ENCODE peak calls at places on chromosomes 11 and 22, in seven cellular contexts. One of them, this sample, is unnamed.

GRCh38 chr11:63574856-63575602 is 11.8 kb upstream of the PLAAT2 start:
- DNase-seq in thyroid gland: no peak
- DNase-seq in uterus: peak
- DNase-seq in IMR-90: peak
- DNase-seq in adrenal gland: peak
- DNase-seq in heart left ventricle: peak
- DNase-seq in spleen: no peak
- DNase-seq in this sample: no peak

GRCh38 chr11:69510471-69511357 is 29.3 kb downstream of the LINC01488 start:
- DNase-seq in thyroid gland: no peak
- DNase-seq in uterus: peak
- DNase-seq in IMR-90: peak
- DNase-seq in adrenal gland: no peak
- DNase-seq in heart left ventricle: no peak
- DNase-seq in spleen: peak
- DNase-seq in this sample: no peak

GRCh38 chr11:60747359-60747873 is 9.3 kb upstream of the MS4A15 start:
- DNase-seq in thyroid gland: no peak
- DNase-seq in uterus: no peak
- DNase-seq in IMR-90: no peak
- DNase-seq in adrenal gland: no peak
- DNase-seq in heart left ventricle: no peak
- DNase-seq in spleen: no peak
- DNase-seq in this sample: no peak

GRCh38 chr11:5339771-5340322 is 3.5 kb downstream of the OR51B5 start:
- DNase-seq in thyroid gland: no peak
- DNase-seq in uterus: no peak
- DNase-seq in IMR-90: no peak
- DNase-seq in adrenal gland: no peak
- DNase-seq in heart left ventricle: no peak
- DNase-seq in spleen: no peak
- DNase-seq in this sample: no peak

GRCh38 chr22:44337658-44338004 is 24.9 kb upstream of the SHISAL1 start:
- DNase-seq in thyroid gland: no peak
- DNase-seq in uterus: peak
- DNase-seq in IMR-90: peak
- DNase-seq in adrenal gland: peak
- DNase-seq in heart left ventricle: peak
- DNase-seq in spleen: no peak
- DNase-seq in this sample: no peak

GRCh38 chr11:75667831-75668507 is 869 bp downstream of the MAP6 start:
- DNase-seq in thyroid gland: peak
- DNase-seq in uterus: peak
- DNase-seq in IMR-90: peak
- DNase-seq in adrenal gland: peak
- DNase-seq in heart left ventricle: peak
- DNase-seq in spleen: no peak
- DNase-seq in this sample: peak

GRCh38 chr11:1196516-1197391 is 26.1 kb upstream of the MUC5B start:
- DNase-seq in thyroid gland: no peak
- DNase-seq in uterus: peak
- DNase-seq in IMR-90: no peak
- DNase-seq in adrenal gland: no peak
- DNase-seq in heart left ventricle: no peak
- DNase-seq in spleen: peak
- DNase-seq in this sample: peak

GRCh38 chr11:555500-556174 is 4.9 kb downstream of the LMNTD2 start:
- DNase-seq in thyroid gland: no peak
- DNase-seq in uterus: no peak
- DNase-seq in IMR-90: no peak
- DNase-seq in adrenal gland: no peak
- DNase-seq in heart left ventricle: peak
- DNase-seq in spleen: no peak
- DNase-seq in this sample: no peak

GRCh38 chr11:115194798-115195101 is 309.5 kb downstream of the CADM1 start:
- DNase-seq in thyroid gland: no peak
- DNase-seq in uterus: no peak
- DNase-seq in IMR-90: peak
- DNase-seq in adrenal gland: no peak
- DNase-seq in heart left ventricle: no peak
- DNase-seq in spleen: no peak
- DNase-seq in this sample: no peak

GRCh38 chr11:34234086-34234740 is 123.6 kb downstream of the ABTB2 start:
- DNase-seq in thyroid gland: peak
- DNase-seq in uterus: peak
- DNase-seq in IMR-90: peak
- DNase-seq in adrenal gland: no peak
- DNase-seq in heart left ventricle: no peak
- DNase-seq in spleen: no peak
- DNase-seq in this sample: peak

GRCh38 chr11:32297629-32298028 is 137.7 kb downstream of the WT1 start:
- DNase-seq in thyroid gland: peak
- DNase-seq in uterus: no peak
- DNase-seq in IMR-90: peak
- DNase-seq in adrenal gland: no peak
- DNase-seq in heart left ventricle: no peak
- DNase-seq in spleen: no peak
- DNase-seq in this sample: no peak

GRCh38 chr11:830295-831131 is 2.2 kb upstream of the CD151 start:
- DNase-seq in thyroid gland: peak
- DNase-seq in uterus: peak
- DNase-seq in IMR-90: no peak
- DNase-seq in adrenal gland: peak
- DNase-seq in heart left ventricle: peak
- DNase-seq in spleen: peak
- DNase-seq in this sample: no peak

GRCh38 chr11:12528487-12528886 is 145.7 kb upstream of the TEAD1 start:
- DNase-seq in thyroid gland: no peak
- DNase-seq in uterus: no peak
- DNase-seq in IMR-90: no peak
- DNase-seq in adrenal gland: no peak
- DNase-seq in heart left ventricle: no peak
- DNase-seq in spleen: no peak
- DNase-seq in this sample: no peak

GRCh38 chr22:45328822-45329535 is 19.2 kb downstream of the FAM118A start:
- DNase-seq in thyroid gland: no peak
- DNase-seq in uterus: no peak
- DNase-seq in IMR-90: no peak
- DNase-seq in adrenal gland: peak
- DNase-seq in heart left ventricle: no peak
- DNase-seq in spleen: no peak
- DNase-seq in this sample: no peak

GRCh38 chr11:38594881-38595280 is 1996.8 kb upstream of the RAG2 start:
- DNase-seq in thyroid gland: no peak
- DNase-seq in uterus: no peak
- DNase-seq in IMR-90: no peak
- DNase-seq in adrenal gland: no peak
- DNase-seq in heart left ventricle: no peak
- DNase-seq in spleen: no peak
- DNase-seq in this sample: no peak

GRCh38 chr11:9906043-9906791 is 242.3 kb downstream of the SWAP70 start:
- DNase-seq in thyroid gland: no peak
- DNase-seq in uterus: no peak
- DNase-seq in IMR-90: peak
- DNase-seq in adrenal gland: no peak
- DNase-seq in heart left ventricle: no peak
- DNase-seq in spleen: no peak
- DNase-seq in this sample: no peak

GRCh38 chr11:12914401-12914912 is 94.7 kb upstream of the RASSF10 start:
- DNase-seq in thyroid gland: peak
- DNase-seq in uterus: no peak
- DNase-seq in IMR-90: peak
- DNase-seq in adrenal gland: peak
- DNase-seq in heart left ventricle: peak
- DNase-seq in spleen: no peak
- DNase-seq in this sample: peak

GRCh38 chr11:82924522-82925224 is 23.1 kb downstream of the DDIAS start:
- DNase-seq in thyroid gland: no peak
- DNase-seq in uterus: no peak
- DNase-seq in IMR-90: no peak
- DNase-seq in adrenal gland: no peak
- DNase-seq in heart left ventricle: no peak
- DNase-seq in spleen: peak
- DNase-seq in this sample: no peak

GRCh38 chr11:33324211-33324985 is 67.2 kb downstream of the HIPK3 start:
- DNase-seq in thyroid gland: no peak
- DNase-seq in uterus: no peak
- DNase-seq in IMR-90: no peak
- DNase-seq in adrenal gland: no peak
- DNase-seq in heart left ventricle: no peak
- DNase-seq in spleen: no peak
- DNase-seq in this sample: no peak

DNA sequence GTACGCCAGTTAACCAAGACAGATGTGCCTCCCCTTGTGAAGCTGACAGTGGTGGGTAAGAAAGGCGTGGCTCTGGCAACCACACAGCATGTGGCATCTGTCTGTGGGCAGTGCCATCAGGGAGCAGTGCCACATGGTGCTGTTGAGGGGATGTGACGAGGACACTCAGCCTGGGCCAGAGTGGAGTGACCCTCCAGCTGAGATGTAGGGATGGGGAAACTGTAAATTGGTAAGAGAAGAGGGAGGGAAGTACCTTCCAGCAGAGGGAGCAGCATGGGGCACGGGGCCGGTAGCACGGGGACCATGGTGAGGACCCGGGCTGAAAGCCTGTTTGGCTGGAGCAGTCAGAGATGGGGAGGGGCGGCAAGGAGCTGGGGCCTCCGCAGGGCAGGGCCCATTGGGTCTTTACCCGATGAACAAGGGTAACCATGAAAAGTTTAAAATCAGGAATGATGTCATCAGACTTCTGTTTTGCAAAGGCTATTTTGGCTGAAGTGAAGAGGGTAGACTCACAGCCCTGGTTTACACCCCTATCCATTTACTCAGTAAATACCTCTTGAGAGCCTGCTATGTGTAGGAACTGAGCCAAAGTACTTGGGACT is 10.4 kb downstream of the TMPRSS6 start:
- DNase-seq in thyroid gland: no peak
- DNase-seq in uterus: no peak
- DNase-seq in IMR-90: no peak
- DNase-seq in adrenal gland: no peak
- DNase-seq in heart left ventricle: no peak
- DNase-seq in spleen: no peak
- DNase-seq in this sample: no peak
- TF ChIP-seq CTCF in thyroid gland: no peak
- TF ChIP-seq CTCF in uterus: no peak
- TF ChIP-seq CTCF in IMR-90: no peak
- TF ChIP-seq CTCF in adrenal gland: no peak
- TF ChIP-seq CTCF in heart left ventricle: peak
- TF ChIP-seq CTCF in spleen: no peak
- TF ChIP-seq CTCF in this sample: no peak

GRCh38 chr11:64854534-64855502 is 10.4 kb upstream of the CDC42BPG start:
- DNase-seq in thyroid gland: peak
- DNase-seq in uterus: peak
- DNase-seq in IMR-90: peak
- DNase-seq in adrenal gland: peak
- DNase-seq in heart left ventricle: peak
- DNase-seq in spleen: peak
- DNase-seq in this sample: peak
- TF ChIP-seq POLR2A in thyroid gland: no peak
- TF ChIP-seq POLR2A in uterus: no peak
- TF ChIP-seq POLR2A in IMR-90: no peak
- TF ChIP-seq POLR2A in adrenal gland: peak
- TF ChIP-seq POLR2A in heart left ventricle: peak
- TF ChIP-seq POLR2A in spleen: no peak
- TF ChIP-seq POLR2A in this sample: no peak

GRCh38 chr22:46399625-46400024 is 64.1 kb downstream of the TRMU start:
- DNase-seq in thyroid gland: no peak
- DNase-seq in uterus: no peak
- DNase-seq in IMR-90: no peak
- DNase-seq in adrenal gland: no peak
- DNase-seq in heart left ventricle: no peak
- DNase-seq in spleen: no peak
- DNase-seq in this sample: no peak
- TF ChIP-seq CTCF in thyroid gland: no peak
- TF ChIP-seq CTCF in uterus: no peak
- TF ChIP-seq CTCF in IMR-90: no peak
- TF ChIP-seq CTCF in adrenal gland: no peak
- TF ChIP-seq CTCF in heart left ventricle: no peak
- TF ChIP-seq CTCF in spleen: no peak
- TF ChIP-seq CTCF in this sample: no peak

GRCh38 chr11:119365071-119365591 is 16.4 kb downstream of the USP2 start:
- DNase-seq in thyroid gland: no peak
- DNase-seq in uterus: peak
- DNase-seq in IMR-90: peak
- DNase-seq in adrenal gland: peak
- DNase-seq in heart left ventricle: peak
- DNase-seq in spleen: peak
- DNase-seq in this sample: no peak

GRCh38 chr11:119362741-119363080 is 16.2 kb upstream of the MFRP start:
- DNase-seq in thyroid gland: no peak
- DNase-seq in uterus: no peak
- DNase-seq in IMR-90: no peak
- DNase-seq in adrenal gland: no peak
- DNase-seq in heart left ventricle: no peak
- DNase-seq in spleen: peak
- DNase-seq in this sample: no peak

GRCh38 chr11:119361961-119362725 is 15.6 kb upstream of the MFRP start:
- DNase-seq in thyroid gland: peak
- DNase-seq in uterus: no peak
- DNase-seq in IMR-90: no peak
- DNase-seq in adrenal gland: no peak
- DNase-seq in heart left ventricle: no peak
- DNase-seq in spleen: peak
- DNase-seq in this sample: no peak

GRCh38 chr11:119363081-119363861 is 16.8 kb upstream of the MFRP start:
- DNase-seq in thyroid gland: peak
- DNase-seq in uterus: no peak
- DNase-seq in IMR-90: no peak
- DNase-seq in adrenal gland: peak
- DNase-seq in heart left ventricle: peak
- DNase-seq in spleen: peak
- DNase-seq in this sample: peak

DNA sequence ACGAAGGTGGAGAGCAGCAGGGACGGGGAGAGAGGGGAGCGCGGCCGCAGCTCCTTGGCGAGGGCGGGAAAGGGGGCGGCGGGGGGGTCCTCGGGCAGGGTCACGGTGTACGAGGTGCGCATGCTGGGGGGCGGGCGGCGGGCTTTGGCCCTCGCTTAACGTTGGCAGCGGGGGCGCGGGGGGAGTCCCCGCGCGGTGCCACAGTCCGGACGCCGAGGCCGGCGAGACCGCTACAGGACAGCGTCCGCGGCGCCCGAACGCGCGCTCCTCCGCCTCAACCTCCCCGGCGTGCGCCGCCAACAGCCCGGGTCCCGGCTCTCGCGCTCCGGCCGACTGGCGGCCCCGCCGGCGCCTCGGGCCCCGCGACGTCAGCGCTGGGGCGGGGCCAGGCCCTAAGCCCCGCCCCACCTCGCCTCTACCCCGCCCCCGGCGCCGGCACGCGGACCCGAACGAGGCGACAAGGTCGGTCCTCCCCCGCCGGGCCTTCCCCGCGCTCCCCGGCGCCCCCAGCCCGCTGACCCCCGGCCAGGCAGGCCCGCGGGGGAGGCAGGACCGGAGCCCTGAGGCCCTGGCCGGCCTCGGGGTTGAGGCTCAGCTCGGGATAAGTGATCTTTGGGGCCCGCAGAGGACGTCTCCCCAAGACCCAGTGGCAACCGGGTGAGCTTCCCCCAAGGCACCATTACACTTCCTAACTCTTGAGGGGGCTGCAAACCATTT is 17.5 kb downstream of the USP2 start:
- DNase-seq in thyroid gland: peak
- DNase-seq in uterus: peak
- DNase-seq in IMR-90: no peak
- DNase-seq in adrenal gland: peak
- DNase-seq in heart left ventricle: peak
- DNase-seq in spleen: peak
- DNase-seq in this sample: peak
- TF ChIP-seq POLR2A in thyroid gland: peak
- TF ChIP-seq POLR2A in uterus: peak
- TF ChIP-seq POLR2A in IMR-90: no peak
- TF ChIP-seq POLR2A in adrenal gland: peak
- TF ChIP-seq POLR2A in heart left ventricle: peak
- TF ChIP-seq POLR2A in spleen: no peak
- TF ChIP-seq POLR2A in this sample: no peak